ENCODE peak calls at places on chromosomes 1 and 21, in seven cellular contexts. K, Q, P, D, C, W and B are unnamed samples.

GRCh38 chr1:116345830-116346229 is 27.2 kb upstream of the ATP1A1 start:
- DNase-seq in W (no peak), Q (peak; percentile 26), P (no peak), K (peak; percentile 58), D (peak; percentile 69), C (no peak), B (no peak)

GRCh38 chr1:201461783-201462441 is 7.1 kb downstream of the PHLDA3 start:
- DNase-seq in W (peak; percentile 68), D (no peak), C (peak; percentile 50), P (no peak), K (no peak), Q (no peak), B (peak; percentile 93)

GRCh38 chr21:27564684-27565280 is 597.9 kb upstream of the ADAMTS5 start:
- DNase-seq in Q (no peak), P (peak; percentile 5), W (peak; percentile 43), K (no peak), C (peak; percentile 36), D (peak; percentile 26), B (no peak)

GRCh38 chr1:43867946-43868740 is 65.5 kb upstream of the ARTN start:
- DNase-seq in K (peak; percentile 6), W (no peak), Q (no peak), C (no peak), P (peak; percentile 73), D (no peak), B (no peak)

GRCh38 chr1:54241430-54241829 is 41.5 kb downstream of the MRPL37 start:
- DNase-seq in W (no peak), K (no peak), D (no peak), C (no peak), P (no peak), Q (no peak), B (no peak)

GRCh38 chr1:68496680-68497357 is at the start of gene DEPDC1:
- DNase-seq in P (peak; percentile 97), D (no peak), K (peak; percentile 99), C (peak; percentile 79), W (peak; percentile 94), Q (peak; percentile 88), B (peak; percentile 79)

GRCh38 chr21:46324390-46325072 is 575 bp downstream of the PCNT start:
- DNase-seq in K (peak; percentile 94), Q (peak; percentile 60), W (peak; percentile 84), C (peak; percentile 80), D (peak; percentile 61), P (peak; percentile 96), B (no peak)

GRCh38 chr1:162689745-162690671 is 57.7 kb downstream of the DDR2 start:
- DNase-seq in Q (no peak), C (no peak), D (no peak), K (no peak), W (no peak), P (peak; percentile 4), B (no peak)

GRCh38 chr1:204863024-204863423 is 7.6 kb upstream of the NFASC start:
- DNase-seq in P (no peak), D (no peak), Q (no peak), K (no peak), C (peak; percentile 52), W (peak; percentile 25), B (no peak)

GRCh38 chr1:88141499-88142074 is 542.5 kb upstream of the PKN2 start:
- DNase-seq in Q (no peak), P (no peak), W (no peak), K (no peak), D (no peak), C (no peak), B (no peak)